ENCODE peak calls at places on chromosomes 13 and 19, in ten cellular contexts. One of them, this sample, is unnamed.

GRCh38 chr13:112616586-112617381 is 28.8 kb upstream of the TUBGCP3 start:
- DNase-seq in H1: peak; percentile 53
- DNase-seq in upper lobe of left lung: no peak
- DNase-seq in transverse colon: no peak
- DNase-seq in A549: peak; percentile 51
- DNase-seq in stomach: no peak
- DNase-seq in sigmoid colon: no peak
- DNase-seq in GM12878: no peak
- DNase-seq in ovary: no peak
- DNase-seq in SK-N-SH: peak; percentile 69
- DNase-seq in this sample: no peak

GRCh38 chr13:43185206-43185605 is 161.8 kb downstream of the DNAJC15 start:
- DNase-seq in H1: no peak
- DNase-seq in upper lobe of left lung: no peak
- DNase-seq in transverse colon: no peak
- DNase-seq in A549: no peak
- DNase-seq in stomach: no peak
- DNase-seq in sigmoid colon: no peak
- DNase-seq in GM12878: no peak
- DNase-seq in ovary: no peak
- DNase-seq in SK-N-SH: no peak
- DNase-seq in this sample: no peak

GRCh38 chr13:113949546-113949945 is 24.3 kb downstream of the C13orf46 start:
- DNase-seq in H1: no peak
- DNase-seq in upper lobe of left lung: no peak
- DNase-seq in transverse colon: no peak
- DNase-seq in A549: no peak
- DNase-seq in stomach: no peak
- DNase-seq in sigmoid colon: no peak
- DNase-seq in GM12878: no peak
- DNase-seq in ovary: no peak
- DNase-seq in SK-N-SH: no peak
- DNase-seq in this sample: no peak

GRCh38 chr13:23427342-23428182 is 5.9 kb downstream of the SACS start:
- DNase-seq in H1: peak; percentile 35
- DNase-seq in upper lobe of left lung: no peak
- DNase-seq in transverse colon: peak; percentile 33
- DNase-seq in A549: peak; percentile 79
- DNase-seq in stomach: peak; percentile 43
- DNase-seq in sigmoid colon: peak; percentile 93
- DNase-seq in GM12878: no peak
- DNase-seq in ovary: peak; percentile 32
- DNase-seq in SK-N-SH: no peak
- DNase-seq in this sample: no peak

GRCh38 chr13:33543089-33543459 is 257.5 kb upstream of the STARD13 start:
- DNase-seq in H1: no peak
- DNase-seq in upper lobe of left lung: no peak
- DNase-seq in transverse colon: no peak
- DNase-seq in A549: no peak
- DNase-seq in stomach: no peak
- DNase-seq in sigmoid colon: no peak
- DNase-seq in GM12878: no peak
- DNase-seq in ovary: no peak
- DNase-seq in SK-N-SH: no peak
- DNase-seq in this sample: no peak

GRCh38 chr13:97540696-97541095 is 106.7 kb downstream of the RAP2A start:
- DNase-seq in H1: no peak
- DNase-seq in upper lobe of left lung: no peak
- DNase-seq in transverse colon: no peak
- DNase-seq in A549: no peak
- DNase-seq in stomach: no peak
- DNase-seq in sigmoid colon: no peak
- DNase-seq in GM12878: no peak
- DNase-seq in ovary: no peak
- DNase-seq in SK-N-SH: no peak
- DNase-seq in this sample: no peak

GRCh38 chr13:102376314-102376713 is 25.5 kb downstream of the FGF14 start:
- DNase-seq in H1: no peak
- DNase-seq in upper lobe of left lung: no peak
- DNase-seq in transverse colon: no peak
- DNase-seq in A549: no peak
- DNase-seq in stomach: no peak
- DNase-seq in sigmoid colon: no peak
- DNase-seq in GM12878: no peak
- DNase-seq in ovary: no peak
- DNase-seq in SK-N-SH: no peak
- DNase-seq in this sample: no peak

GRCh38 chr19:45507864-45508680 is 793 bp downstream of the VASP start:
- DNase-seq in H1: peak; percentile 80
- DNase-seq in upper lobe of left lung: peak; percentile 84
- DNase-seq in transverse colon: peak; percentile 79
- DNase-seq in A549: peak; percentile 71
- DNase-seq in stomach: peak; percentile 50
- DNase-seq in sigmoid colon: peak; percentile 89
- DNase-seq in GM12878: no peak
- DNase-seq in ovary: peak; percentile 52
- DNase-seq in SK-N-SH: no peak
- DNase-seq in this sample: no peak

GRCh38 chr13:46307554-46307953 is 79.5 kb downstream of the RUBCNL start:
- DNase-seq in H1: no peak
- DNase-seq in upper lobe of left lung: no peak
- DNase-seq in transverse colon: no peak
- DNase-seq in A549: no peak
- DNase-seq in stomach: no peak
- DNase-seq in sigmoid colon: no peak
- DNase-seq in GM12878: no peak
- DNase-seq in ovary: no peak
- DNase-seq in SK-N-SH: no peak
- DNase-seq in this sample: no peak

GRCh38 chr19:10617409-10618121 is 7.8 kb upstream of the SLC44A2 start:
- DNase-seq in H1: no peak
- DNase-seq in upper lobe of left lung: no peak
- DNase-seq in transverse colon: no peak
- DNase-seq in A549: no peak
- DNase-seq in stomach: no peak
- DNase-seq in sigmoid colon: no peak
- DNase-seq in GM12878: no peak
- DNase-seq in ovary: no peak
- DNase-seq in SK-N-SH: peak; percentile 11
- DNase-seq in this sample: no peak

GRCh38 chr13:64453831-64454230 is 2776.3 kb downstream of the PCDH9 start:
- DNase-seq in H1: no peak
- DNase-seq in upper lobe of left lung: no peak
- DNase-seq in transverse colon: no peak
- DNase-seq in A549: no peak
- DNase-seq in stomach: no peak
- DNase-seq in sigmoid colon: no peak
- DNase-seq in GM12878: no peak
- DNase-seq in ovary: no peak
- DNase-seq in SK-N-SH: peak; percentile 14
- DNase-seq in this sample: no peak

GRCh38 chr13:78572459-78572858 is 30.9 kb downstream of the POU4F1 start:
- DNase-seq in H1: no peak
- DNase-seq in upper lobe of left lung: no peak
- DNase-seq in transverse colon: no peak
- DNase-seq in A549: no peak
- DNase-seq in stomach: no peak
- DNase-seq in sigmoid colon: no peak
- DNase-seq in GM12878: no peak
- DNase-seq in ovary: no peak
- DNase-seq in SK-N-SH: no peak
- DNase-seq in this sample: no peak

GRCh38 chr13:96081888-96082287 is 8.0 kb upstream of the HS6ST3 start:
- DNase-seq in H1: no peak
- DNase-seq in upper lobe of left lung: no peak
- DNase-seq in transverse colon: no peak
- DNase-seq in A549: no peak
- DNase-seq in stomach: no peak
- DNase-seq in sigmoid colon: no peak
- DNase-seq in GM12878: no peak
- DNase-seq in ovary: no peak
- DNase-seq in SK-N-SH: no peak
- DNase-seq in this sample: no peak

GRCh38 chr19:12885749-12886706 is 973 bp downstream of the KLF1 start:
- DNase-seq in H1: peak; percentile 62
- DNase-seq in upper lobe of left lung: no peak
- DNase-seq in transverse colon: no peak
- DNase-seq in A549: no peak
- DNase-seq in stomach: no peak
- DNase-seq in sigmoid colon: no peak
- DNase-seq in GM12878: no peak
- DNase-seq in ovary: no peak
- DNase-seq in SK-N-SH: peak; percentile 62
- DNase-seq in this sample: no peak
- TF ChIP-seq EP300 in H1: no peak
- TF ChIP-seq EP300 in upper lobe of left lung: no peak
- TF ChIP-seq EP300 in transverse colon: no peak
- TF ChIP-seq EP300 in A549: no peak
- TF ChIP-seq EP300 in stomach: no peak
- TF ChIP-seq EP300 in sigmoid colon: no peak
- TF ChIP-seq EP300 in GM12878: no peak
- TF ChIP-seq EP300 in ovary: no peak
- TF ChIP-seq EP300 in SK-N-SH: no peak
- TF ChIP-seq EP300 in this sample: no peak

GRCh38 chr19:56477429-56478338 is 539 bp upstream of the ZNF667 start:
- DNase-seq in H1: peak; percentile 81
- DNase-seq in upper lobe of left lung: peak; percentile 94
- DNase-seq in transverse colon: peak; percentile 73
- DNase-seq in A549: no peak
- DNase-seq in stomach: peak; percentile 59
- DNase-seq in sigmoid colon: peak; percentile 96
- DNase-seq in GM12878: no peak
- DNase-seq in ovary: peak; percentile 91
- DNase-seq in SK-N-SH: peak; percentile 98
- DNase-seq in this sample: peak; percentile 78
- TF ChIP-seq EP300 in H1: no peak
- TF ChIP-seq EP300 in upper lobe of left lung: no peak
- TF ChIP-seq EP300 in transverse colon: no peak
- TF ChIP-seq EP300 in A549: no peak
- TF ChIP-seq EP300 in stomach: no peak
- TF ChIP-seq EP300 in sigmoid colon: no peak
- TF ChIP-seq EP300 in GM12878: no peak
- TF ChIP-seq EP300 in ovary: no peak
- TF ChIP-seq EP300 in SK-N-SH: no peak
- TF ChIP-seq EP300 in this sample: peak; percentile 90

GRCh38 chr13:58858870-58859371 is 1227.4 kb downstream of the PCDH17 start:
- DNase-seq in H1: no peak
- DNase-seq in upper lobe of left lung: peak; percentile 74
- DNase-seq in transverse colon: no peak
- DNase-seq in A549: no peak
- DNase-seq in stomach: no peak
- DNase-seq in sigmoid colon: no peak
- DNase-seq in GM12878: no peak
- DNase-seq in ovary: no peak
- DNase-seq in SK-N-SH: no peak
- DNase-seq in this sample: no peak
- TF ChIP-seq EP300 in H1: no peak
- TF ChIP-seq EP300 in upper lobe of left lung: no peak
- TF ChIP-seq EP300 in transverse colon: no peak
- TF ChIP-seq EP300 in A549: no peak
- TF ChIP-seq EP300 in stomach: no peak
- TF ChIP-seq EP300 in sigmoid colon: no peak
- TF ChIP-seq EP300 in GM12878: no peak
- TF ChIP-seq EP300 in ovary: no peak
- TF ChIP-seq EP300 in SK-N-SH: no peak
- TF ChIP-seq EP300 in this sample: no peak

GRCh38 chr19:49816616-49817015 is 1.5 kb upstream of the MED25 start:
- DNase-seq in H1: no peak
- DNase-seq in upper lobe of left lung: no peak
- DNase-seq in transverse colon: no peak
- DNase-seq in A549: no peak
- DNase-seq in stomach: no peak
- DNase-seq in sigmoid colon: no peak
- DNase-seq in GM12878: no peak
- DNase-seq in ovary: no peak
- DNase-seq in SK-N-SH: no peak
- DNase-seq in this sample: no peak

GRCh38 chr19:49811328-49811727 is 1.8 kb downstream of the FUZ start:
- DNase-seq in H1: no peak
- DNase-seq in upper lobe of left lung: no peak
- DNase-seq in transverse colon: no peak
- DNase-seq in A549: peak; percentile 30
- DNase-seq in stomach: no peak
- DNase-seq in sigmoid colon: no peak
- DNase-seq in GM12878: no peak
- DNase-seq in ovary: no peak
- DNase-seq in SK-N-SH: no peak
- DNase-seq in this sample: no peak

GRCh38 chr19:49812997-49813861 is at the start of gene FUZ:
- DNase-seq in H1: peak; percentile 89
- DNase-seq in upper lobe of left lung: peak; percentile 90
- DNase-seq in transverse colon: peak; percentile 97
- DNase-seq in A549: peak; percentile 100
- DNase-seq in stomach: peak; percentile 97
- DNase-seq in sigmoid colon: peak; percentile 99
- DNase-seq in GM12878: peak; percentile 90
- DNase-seq in ovary: peak; percentile 98
- DNase-seq in SK-N-SH: peak; percentile 91
- DNase-seq in this sample: peak; percentile 97

GRCh38 chr19:49812452-49812996 is 568 bp downstream of the FUZ start:
- DNase-seq in H1: no peak
- DNase-seq in upper lobe of left lung: no peak
- DNase-seq in transverse colon: no peak
- DNase-seq in A549: no peak
- DNase-seq in stomach: no peak
- DNase-seq in sigmoid colon: no peak
- DNase-seq in GM12878: no peak
- DNase-seq in ovary: no peak
- DNase-seq in SK-N-SH: no peak
- DNase-seq in this sample: no peak

GRCh38 chr19:49814010-49814409 is 918 bp upstream of the FUZ start:
- DNase-seq in H1: no peak
- DNase-seq in upper lobe of left lung: no peak
- DNase-seq in transverse colon: no peak
- DNase-seq in A549: no peak
- DNase-seq in stomach: no peak
- DNase-seq in sigmoid colon: no peak
- DNase-seq in GM12878: no peak
- DNase-seq in ovary: no peak
- DNase-seq in SK-N-SH: no peak
- DNase-seq in this sample: no peak
- TF ChIP-seq EP300 in H1: no peak
- TF ChIP-seq EP300 in upper lobe of left lung: no peak
- TF ChIP-seq EP300 in transverse colon: no peak
- TF ChIP-seq EP300 in A549: no peak
- TF ChIP-seq EP300 in stomach: no peak
- TF ChIP-seq EP300 in sigmoid colon: no peak
- TF ChIP-seq EP300 in GM12878: no peak
- TF ChIP-seq EP300 in ovary: no peak
- TF ChIP-seq EP300 in SK-N-SH: no peak
- TF ChIP-seq EP300 in this sample: no peak

GRCh38 chr13:104491951-104492350 is 1425.7 kb upstream of the SLC10A2 start:
- DNase-seq in H1: no peak
- DNase-seq in upper lobe of left lung: no peak
- DNase-seq in transverse colon: no peak
- DNase-seq in A549: no peak
- DNase-seq in stomach: no peak
- DNase-seq in sigmoid colon: no peak
- DNase-seq in GM12878: no peak
- DNase-seq in ovary: no peak
- DNase-seq in SK-N-SH: no peak
- DNase-seq in this sample: no peak
- TF ChIP-seq EP300 in H1: no peak
- TF ChIP-seq EP300 in upper lobe of left lung: no peak
- TF ChIP-seq EP300 in transverse colon: no peak
- TF ChIP-seq EP300 in A549: no peak
- TF ChIP-seq EP300 in stomach: no peak
- TF ChIP-seq EP300 in sigmoid colon: no peak
- TF ChIP-seq EP300 in GM12878: no peak
- TF ChIP-seq EP300 in ovary: no peak
- TF ChIP-seq EP300 in SK-N-SH: no peak
- TF ChIP-seq EP300 in this sample: no peak

This sample was measured in tibial nerve.